ENCODE peak calls at places on chromosome 22, in eight cellular contexts. I is A549, V is left lung, X is tibial artery, R is uterus, S is fibroblast of lung, W is tibial nerve, J is brain microvascular endothelial cell. C is an unnamed sample.

GRCh38 chr22:43851058-43851978 is 11.0 kb downstream of the SULT4A1 start:
- DNase-seq in I (no peak), V (peak; percentile 21), X (no peak), R (no peak), S (no peak), W (no peak), J (no peak), C (no peak)

GRCh38 chr22:24124247-24124646 is 57.0 kb upstream of the SUSD2 start:
- DNase-seq in I (no peak), V (no peak), X (no peak), R (no peak), S (no peak), W (no peak), J (no peak), C (no peak)

GRCh38 chr22:37472418-37473006 is 13.7 kb downstream of the MFNG start:
- DNase-seq in I (peak; percentile 55), V (no peak), X (no peak), R (no peak), S (peak; percentile 23), W (no peak), J (no peak), C (no peak)

GRCh38 chr22:25449781-25450317 is 114.6 kb upstream of the GRK3 start:
- DNase-seq in I (no peak), V (no peak), X (no peak), R (no peak), S (no peak), W (no peak), J (no peak), C (no peak)

GRCh38 chr22:23240639-23241389 is 60.5 kb downstream of the BCR start:
- DNase-seq in I (peak; percentile 14), V (no peak), X (no peak), R (no peak), S (no peak), W (no peak), J (no peak), C (no peak)

GRCh38 chr22:38110008-38110862 is at the start of gene BAIAP2L2:
- DNase-seq in I (peak; percentile 78), V (peak; percentile 23), X (no peak), R (no peak), S (no peak), W (no peak), J (no peak), C (no peak)

GRCh38 chr22:44369241-44369652 is 56.5 kb upstream of the SHISAL1 start:
- DNase-seq in I (no peak), V (no peak), X (no peak), R (no peak), S (no peak), W (no peak), J (no peak), C (no peak)

GRCh38 chr22:36085476-36086169 is 57.0 kb upstream of the RBFOX2 start:
- DNase-seq in I (no peak), V (no peak), X (no peak), R (no peak), S (no peak), W (no peak), J (no peak), C (no peak)

GRCh38 chr22:36612458-36612857 is 83.5 kb upstream of the EIF3D start:
- DNase-seq in I (no peak), V (no peak), X (no peak), R (no peak), S (no peak), W (no peak), J (no peak), C (peak; percentile 6)

GRCh38 chr22:24510694-24511625 is 15.8 kb downstream of the UPB1 start:
- DNase-seq in I (no peak), V (no peak), X (no peak), R (no peak), S (peak; percentile 63), W (no peak), J (peak; percentile 49), C (no peak)

GRCh38 chr22:29309332-29310064 is 3.0 kb downstream of the GAS2L1 start:
- DNase-seq in I (no peak), V (no peak), X (peak; percentile 81), R (no peak), S (no peak), W (no peak), J (no peak), C (no peak)

GRCh38 chr22:34380532-34380931 is 460.3 kb upstream of the LARGE1 start:
- DNase-seq in I (no peak), V (no peak), X (no peak), R (no peak), S (no peak), W (no peak), J (no peak), C (no peak)

GRCh38 chr22:37534445-37534844 is 15.2 kb upstream of the CARD10 start:
- DNase-seq in I (no peak), V (no peak), X (no peak), R (no peak), S (no peak), W (no peak), J (no peak), C (no peak)

GRCh38 chr22:24059121-24059520 is 48.0 kb downstream of the CABIN1 start:
- DNase-seq in I (no peak), V (no peak), X (no peak), R (no peak), S (peak; percentile 84), W (no peak), J (peak; percentile 87), C (peak; percentile 94)

GRCh38 chr22:25777870-25778269 is 35.9 kb downstream of the MYO18B start:
- DNase-seq in I (peak; percentile 69), V (no peak), X (no peak), R (no peak), S (peak; percentile 58), W (no peak), J (peak; percentile 71), C (peak; percentile 29)

GRCh38 chr22:50470491-50470890 is 4.3 kb downstream of the SBF1 start:
- DNase-seq in I (no peak), V (no peak), X (no peak), R (no peak), S (no peak), W (no peak), J (no peak), C (no peak)

GRCh38 chr22:39472570-39473556 is 16.1 kb downstream of the MGAT3 start:
- DNase-seq in I (no peak), V (peak; percentile 78), X (no peak), R (no peak), S (no peak), W (no peak), J (peak; percentile 62), C (no peak)

GRCh38 chr22:46674906-46675305 is 54.7 kb downstream of the GRAMD4 start:
- DNase-seq in I (no peak), V (no peak), X (no peak), R (no peak), S (no peak), W (no peak), J (no peak), C (no peak)
- H3K4me3 ChIP-seq in I (no peak overlapping the region), V (no peak overlapping the region), X (no peak overlapping the region), R (no peak overlapping the region), S (no peak overlapping the region), W (no peak overlapping the region), J (no peak overlapping the region), C (no peak overlapping the region)

DNA sequence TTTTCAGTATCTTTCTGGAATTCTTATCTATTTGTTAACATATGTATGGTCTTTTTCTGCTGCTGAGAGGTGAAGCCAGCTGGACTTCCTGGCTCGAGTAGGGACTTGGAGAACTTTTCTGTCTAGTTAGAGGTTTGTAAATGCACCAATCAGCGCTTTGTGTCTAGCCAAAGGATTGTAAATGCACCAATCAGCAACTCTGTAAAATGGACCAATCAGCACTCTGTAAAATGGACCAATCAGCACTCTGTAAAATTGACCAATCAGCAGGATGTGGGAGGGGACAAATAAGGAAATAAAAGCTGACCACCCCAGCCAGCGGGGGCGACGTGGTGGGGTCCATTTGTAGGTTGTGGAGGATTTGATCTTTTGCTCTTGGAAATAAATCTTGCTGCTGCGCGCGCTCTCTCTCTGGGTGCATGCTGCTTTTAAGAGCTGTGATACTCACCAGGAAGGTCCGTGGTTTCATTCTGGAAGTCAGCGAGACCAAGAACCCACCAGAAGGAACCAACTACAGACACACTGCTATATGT is 202.9 kb downstream of the MIAT start:
- DNase-seq in I (no peak), V (no peak), X (no peak), R (no peak), S (no peak), W (no peak), J (no peak), C (no peak)
- TF ChIP-seq CTCF in I (no peak), V (no peak), X (no peak), R (no peak), S (no peak), W (no peak), J (no peak), C (no peak)

DNA sequence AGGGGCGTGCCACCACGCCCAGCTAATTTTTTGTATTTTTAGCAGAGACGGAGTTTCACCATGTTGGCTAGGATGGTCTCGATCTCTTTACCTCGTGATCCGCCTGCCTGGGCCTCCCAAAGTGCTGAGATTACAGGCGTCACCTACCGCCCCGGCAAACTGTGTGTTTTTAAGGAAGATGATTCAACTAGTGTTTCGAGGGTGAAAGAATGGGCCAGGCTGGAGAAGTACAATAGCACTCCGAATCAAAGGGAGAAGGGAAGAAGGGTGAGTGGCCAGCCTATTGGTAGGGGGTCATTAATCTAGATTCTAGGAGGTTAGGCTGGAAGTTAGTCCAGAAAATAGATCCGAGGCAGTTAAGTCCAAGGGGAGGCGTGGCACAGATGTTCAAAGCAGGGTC is 2.9 kb upstream of the CECR2 start:
- DNase-seq in I (no peak), V (no peak), X (no peak), R (no peak), S (no peak), W (no peak), J (no peak), C (no peak)
- H3K4me3 ChIP-seq in I (no peak overlapping the region), V (no peak overlapping the region), X (no peak overlapping the region), R (no peak overlapping the region), S (no peak overlapping the region), W (no peak overlapping the region), J (no peak overlapping the region), C (no peak overlapping the region)

GRCh38 chr22:49353185-49353584 is 474.5 kb downstream of the BRD1 start:
- DNase-seq in I (no peak), V (no peak), X (no peak), R (no peak), S (no peak), W (no peak), J (no peak), C (no peak)

GRCh38 chr22:49352361-49353169 is 475.1 kb downstream of the BRD1 start:
- DNase-seq in I (no peak), V (no peak), X (no peak), R (no peak), S (no peak), W (no peak), J (no peak), C (no peak)

GRCh38 chr22:49350441-49351121 is 477.1 kb downstream of the BRD1 start:
- DNase-seq in I (no peak), V (no peak), X (peak; percentile 47), R (no peak), S (no peak), W (no peak), J (no peak), C (no peak)

GRCh38 chr22:49349841-49350381 is 477.8 kb downstream of the BRD1 start:
- DNase-seq in I (no peak), V (no peak), X (peak; percentile 48), R (peak; percentile 6), S (no peak), W (no peak), J (no peak), C (no peak)

GRCh38 chr22:49351761-49352221 is 475.9 kb downstream of the BRD1 start:
- DNase-seq in I (no peak), V (no peak), X (no peak), R (no peak), S (no peak), W (no peak), J (no peak), C (no peak)
- TF ChIP-seq CTCF in I (no peak), V (no peak), X (no peak), R (no peak), S (no peak), W (no peak), J (no peak), C (no peak)